ENCODE peak calls at places on chromosome 14, in six cellular contexts. F, T, Q, G, L and Y are unnamed samples.

GRCh38 chr14:75286313-75286712 is 7.7 kb downstream of the FOS start:
- DNase-seq in F (no peak), T (no peak), Q (no peak), G (no peak), L (no peak), Y (no peak)

GRCh38 chr14:66117600-66117999 is 368.6 kb upstream of the CCDC196 start:
- DNase-seq in F (no peak), T (peak; percentile 25), Q (no peak), G (no peak), L (no peak), Y (no peak)

GRCh38 chr14:92503756-92504491 is 9.7 kb upstream of the RIN3 start:
- DNase-seq in F (no peak), T (no peak), Q (peak; percentile 31), G (no peak), L (no peak), Y (no peak)

GRCh38 chr14:52067873-52068740 is 752 bp downstream of the NID2 start:
- DNase-seq in F (peak; percentile 14), T (no peak), Q (no peak), G (no peak), L (peak; percentile 61), Y (peak; percentile 17)

GRCh38 chr14:83172363-83172762 is 1638.7 kb upstream of the SEL1L start:
- DNase-seq in F (no peak), T (no peak), Q (peak; percentile 8), G (no peak), L (no peak), Y (no peak)

GRCh38 chr14:57486767-57487379 is 6.8 kb downstream of the CCDC198 start:
- DNase-seq in F (peak; percentile 46), T (peak; percentile 3), Q (no peak), G (peak; percentile 54), L (peak; percentile 86), Y (no peak)

GRCh38 chr14:52741865-52742264 is 11.9 kb downstream of the STYX start:
- DNase-seq in F (no peak), T (no peak), Q (no peak), G (no peak), L (no peak), Y (no peak)

GRCh38 chr14:31229009-31229408 is 21.4 kb upstream of the HECTD1 start:
- DNase-seq in F (no peak), T (no peak), Q (no peak), G (no peak), L (no peak), Y (no peak)

GRCh38 chr14:74571901-74572828 is 39.9 kb downstream of the LTBP2 start:
- DNase-seq in F (no peak), T (no peak), Q (peak; percentile 94), G (no peak), L (peak; percentile 94), Y (no peak)

GRCh38 chr14:78970677-78971076 is 800.5 kb downstream of the NRXN3 start:
- DNase-seq in F (peak; percentile 90), T (no peak), Q (no peak), G (peak; percentile 96), L (peak; percentile 46), Y (no peak)

GRCh38 chr14:45715946-45716345 is 462.9 kb upstream of the MIS18BP1 start:
- DNase-seq in F (no peak), T (no peak), Q (no peak), G (no peak), L (no peak), Y (no peak)

GRCh38 chr14:23056956-23057756 is at the start of gene CDH24:
- DNase-seq in F (no peak), T (no peak), Q (no peak), G (no peak), L (no peak), Y (peak; percentile 44)

GRCh38 chr14:72619881-72620280 is 274.0 kb downstream of the DPF3 start:
- DNase-seq in F (no peak), T (no peak), Q (no peak), G (no peak), L (no peak), Y (no peak)

GRCh38 chr14:59252772-59253500 is 64.5 kb downstream of the DAAM1 start:
- DNase-seq in F (no peak), T (no peak), Q (no peak), G (no peak), L (no peak), Y (no peak)

GRCh38 chr14:53306926-53307325 is 153.8 kb upstream of the DDHD1 start:
- DNase-seq in F (no peak), T (no peak), Q (no peak), G (no peak), L (no peak), Y (no peak)

GRCh38 chr14:60094306-60094897 is 2.7 kb downstream of the PCNX4 start:
- DNase-seq in F (no peak), T (peak; percentile 10), Q (no peak), G (no peak), L (no peak), Y (no peak)

GRCh38 chr14:55803506-55804197 is 223.6 kb downstream of the KTN1 start:
- DNase-seq in F (no peak), T (no peak), Q (no peak), G (no peak), L (no peak), Y (no peak)

GRCh38 chr14:71651228-71651627 is 281.0 kb upstream of the RGS6 start:
- DNase-seq in F (no peak), T (peak; percentile 88), Q (peak; percentile 61), G (no peak), L (no peak), Y (no peak)